ENCODE peak calls at places on chromosome 7, in seven cellular contexts. J, T, K, S, A, H and Q are unnamed samples.

GRCh38 chr7:117083648-117084047 is 130.3 kb downstream of the ST7 start:
- ATAC-seq in J (no peak), T (no peak), K (no peak), S (no peak), A (no peak), H (no peak), Q (no peak)

GRCh38 chr7:131359136-131359776 is 31.6 kb downstream of the MKLN1 start:
- ATAC-seq in J (no peak), T (no peak), K (no peak), S (no peak), A (no peak), H (no peak), Q (no peak)

GRCh38 chr7:584122-584465 is 64.4 kb upstream of the PDGFA start:
- ATAC-seq in J (peak), T (peak), K (peak), S (peak), A (no peak), H (peak), Q (peak)

GRCh38 chr7:24560772-24561171 is 12.5 kb upstream of the PALS2 start:
- ATAC-seq in J (peak), T (peak), K (no peak), S (no peak), A (no peak), H (peak), Q (peak)

GRCh38 chr7:127872122-127872521 is 159.1 kb downstream of the LRRC4 start:
- ATAC-seq in J (no peak), T (no peak), K (peak), S (peak), A (no peak), H (no peak), Q (no peak)

GRCh38 chr7:137948083-137948844 is 53.6 kb downstream of the CREB3L2 start:
- ATAC-seq in J (no peak), T (no peak), K (no peak), S (no peak), A (no peak), H (no peak), Q (no peak)

GRCh38 chr7:132075573-132075972 is 500.7 kb downstream of the PLXNA4 start:
- ATAC-seq in J (no peak), T (no peak), K (no peak), S (no peak), A (no peak), H (no peak), Q (no peak)

GRCh38 chr7:112868609-112869008 is 78.4 kb upstream of the TMEM168 start:
- ATAC-seq in J (no peak), T (no peak), K (no peak), S (no peak), A (peak), H (no peak), Q (no peak)

GRCh38 chr7:129298268-129298893 is 73.6 kb downstream of the AHCYL2 start:
- ATAC-seq in J (no peak), T (no peak), K (no peak), S (no peak), A (no peak), H (no peak), Q (no peak)

GRCh38 chr7:80472491-80473200 is 39.2 kb downstream of the GNAT3 start:
- ATAC-seq in J (no peak), T (no peak), K (no peak), S (no peak), A (peak), H (no peak), Q (no peak)

GRCh38 chr7:71145906-71146901 is 14.3 kb downstream of the GALNT17 start:
- ATAC-seq in J (no peak), T (no peak), K (no peak), S (no peak), A (peak), H (no peak), Q (no peak)

GRCh38 chr7:38863609-38864291 is 45.2 kb downstream of the VPS41 start:
- ATAC-seq in J (no peak), T (no peak), K (no peak), S (no peak), A (no peak), H (no peak), Q (no peak)

GRCh38 chr7:105879782-105880181 is 3.4 kb upstream of the ATXN7L1 start:
- ATAC-seq in J (no peak), T (no peak), K (no peak), S (no peak), A (no peak), H (no peak), Q (no peak)